ENCODE peak calls at places on chromosome 4, in eight cellular contexts. F is AG20443; V is GM04503; H is DND-41; I is hypothalamus; L is naive thymus-derived CD8-positive, alpha-beta T cell; Z is stimulated activated CD4-positive, alpha-beta T cell treated with anti-CD3 and anti-CD28 coated beads, Interleukin-15, amount 100 ng/mL, for 1 hour; K is glomerular endothelial cell. W is an unnamed sample.

GRCh38 chr4:169485791-169486742 is 126.3 kb downstream of the NEK1 start:
- DNase-seq in F (peak), V (peak), H (peak), I (no peak), L (peak), Z (no peak), K (peak), W (no peak)

GRCh38 chr4:146134761-146135160 is 40.8 kb upstream of the LSM6 start:
- DNase-seq in F (no peak), V (no peak), H (no peak), I (no peak), L (no peak), Z (no peak), K (no peak), W (no peak)

GRCh38 chr4:121199742-121200561 is 35.8 kb upstream of the TNIP3 start:
- DNase-seq in F (no peak), V (no peak), H (peak), I (no peak), L (no peak), Z (no peak), K (no peak), W (no peak)

GRCh38 chr4:106986486-106986885 is 49.6 kb downstream of the DKK2 start:
- DNase-seq in F (peak), V (peak), H (no peak), I (no peak), L (no peak), Z (no peak), K (no peak), W (peak)

GRCh38 chr4:183905081-183905592 is at the start of gene STOX2:
- DNase-seq in F (peak), V (no peak), H (no peak), I (peak), L (no peak), Z (no peak), K (no peak), W (no peak)

GRCh38 chr4:74770511-74770910 is 23.8 kb downstream of the BTC start:
- DNase-seq in F (no peak), V (no peak), H (no peak), I (no peak), L (no peak), Z (no peak), K (no peak), W (no peak)

GRCh38 chr4:183959349-183959748 is 54.2 kb downstream of the STOX2 start:
- DNase-seq in F (no peak), V (no peak), H (no peak), I (no peak), L (no peak), Z (no peak), K (no peak), W (no peak)

GRCh38 chr4:88533088-88533790 is 9.7 kb upstream of the PYURF start:
- DNase-seq in F (peak), V (no peak), H (no peak), I (no peak), L (no peak), Z (no peak), K (no peak), W (no peak)

GRCh38 chr4:185344743-185345538 is 50.8 kb downstream of the LRP2BP start:
- DNase-seq in F (no peak), V (no peak), H (no peak), I (no peak), L (no peak), Z (no peak), K (no peak), W (no peak)

GRCh38 chr4:74112399-74113090 is 13.6 kb upstream of the CXCL2 start:
- DNase-seq in F (no peak), V (no peak), H (no peak), I (no peak), L (no peak), Z (no peak), K (no peak), W (no peak)

GRCh38 chr4:185758807-185759206 is 53.2 kb downstream of the SORBS2 start:
- DNase-seq in F (no peak), V (no peak), H (no peak), I (no peak), L (no peak), Z (no peak), K (no peak), W (no peak)

GRCh38 chr4:7266525-7267292 is 74.4 kb downstream of the SORCS2 start:
- DNase-seq in F (peak), V (peak), H (no peak), I (no peak), L (no peak), Z (no peak), K (no peak), W (peak)

GRCh38 chr4:37827802-37828321 is 1.4 kb downstream of the PGM2 start:
- DNase-seq in F (no peak), V (no peak), H (no peak), I (no peak), L (no peak), Z (no peak), K (no peak), W (no peak)

GRCh38 chr4:176274441-176274840 is 5.4 kb upstream of the ASB5 start:
- DNase-seq in F (peak), V (peak), H (no peak), I (no peak), L (no peak), Z (no peak), K (no peak), W (no peak)

GRCh38 chr4:23921447-23921845 is 31.6 kb upstream of the PPARGC1A start:
- DNase-seq in F (no peak), V (no peak), H (no peak), I (no peak), L (no peak), Z (no peak), K (no peak), W (no peak)

GRCh38 chr4:147787204-147787603 is 55.3 kb downstream of the ARHGAP10 start:
- DNase-seq in F (peak), V (no peak), H (no peak), I (no peak), L (no peak), Z (no peak), K (no peak), W (no peak)

GRCh38 chr4:9933184-9933583 is 88.1 kb downstream of the SLC2A9 start:
- DNase-seq in F (no peak), V (no peak), H (no peak), I (no peak), L (no peak), Z (no peak), K (no peak), W (no peak)

GRCh38 chr4:6529021-6529420 is 46.0 kb upstream of the MAN2B2 start:
- DNase-seq in F (no peak), V (no peak), H (no peak), I (no peak), L (no peak), Z (no peak), K (no peak), W (no peak)

GRCh38 chr4:183960021-183960420 is 54.9 kb downstream of the STOX2 start:
- DNase-seq in F (peak), V (no peak), H (no peak), I (peak), L (no peak), Z (no peak), K (no peak), W (no peak)

GRCh38 chr4:17494258-17494657 is 17.6 kb downstream of the QDPR start:
- DNase-seq in F (peak), V (peak), H (no peak), I (no peak), L (no peak), Z (no peak), K (no peak), W (peak)

GRCh38 chr4:159023741-159024140 is 79.1 kb upstream of the RAPGEF2 start:
- DNase-seq in F (no peak), V (no peak), H (no peak), I (no peak), L (no peak), Z (no peak), K (no peak), W (no peak)

GRCh38 chr4:140943486-140943885 is 187.3 kb upstream of the TBC1D9 start:
- DNase-seq in F (peak), V (peak), H (no peak), I (no peak), L (no peak), Z (no peak), K (no peak), W (peak)

GRCh38 chr4:85127653-85128052 is 161.2 kb upstream of the WDFY3 start:
- DNase-seq in F (peak), V (no peak), H (peak), I (no peak), L (no peak), Z (no peak), K (no peak), W (no peak)

GRCh38 chr4:105670684-105671083 is 37.8 kb downstream of the INTS12 start:
- DNase-seq in F (no peak), V (no peak), H (no peak), I (no peak), L (no peak), Z (no peak), K (no peak), W (no peak)

GRCh38 chr4:101885574-101885973 is 95.0 kb downstream of the BANK1 start:
- DNase-seq in F (no peak), V (no peak), H (no peak), I (no peak), L (no peak), Z (no peak), K (no peak), W (no peak)

GRCh38 chr4:138555584-138555983 is 313.4 kb upstream of the SLC7A11 start:
- DNase-seq in F (no peak), V (no peak), H (no peak), I (no peak), L (no peak), Z (no peak), K (no peak), W (no peak)

GRCh38 chr4:112520598-112521122 is 4.7 kb upstream of the NEUROG2 start:
- DNase-seq in F (no peak), V (no peak), H (no peak), I (no peak), L (no peak), Z (no peak), K (no peak), W (no peak)

GRCh38 chr4:123365412-123365811 is 31.2 kb upstream of the SPRY1 start:
- DNase-seq in F (no peak), V (no peak), H (no peak), I (no peak), L (no peak), Z (no peak), K (no peak), W (no peak)

GRCh38 chr4:18106620-18107019 is 85.1 kb upstream of the LCORL start:
- DNase-seq in F (no peak), V (no peak), H (no peak), I (no peak), L (no peak), Z (no peak), K (no peak), W (no peak)

GRCh38 chr4:1743551-1743950 is 22.2 kb downstream of the TACC3 start:
- DNase-seq in F (no peak), V (no peak), H (no peak), I (no peak), L (no peak), Z (no peak), K (no peak), W (no peak)

GRCh38 chr4:169243808-169244207 is 26.9 kb downstream of the SH3RF1 start:
- DNase-seq in F (peak), V (peak), H (no peak), I (no peak), L (no peak), Z (no peak), K (no peak), W (peak)

GRCh38 chr4:126697748-126698147 is 935.0 kb upstream of the INTU start:
- DNase-seq in F (peak), V (peak), H (no peak), I (no peak), L (no peak), Z (no peak), K (peak), W (peak)

GRCh38 chr4:183326853-183327252 is 4.6 kb upstream of the CLDN24 start:
- DNase-seq in F (no peak), V (no peak), H (no peak), I (no peak), L (no peak), Z (no peak), K (no peak), W (no peak)

GRCh38 chr4:16897991-16898827 is at the start of gene LDB2:
- DNase-seq in F (peak), V (peak), H (no peak), I (peak), L (no peak), Z (no peak), K (no peak), W (peak)

GRCh38 chr4:68466185-68466584 is 18.9 kb downstream of the TMPRSS11E start:
- DNase-seq in F (peak), V (peak), H (no peak), I (no peak), L (no peak), Z (no peak), K (peak), W (peak)

GRCh38 chr4:163680390-163681098 is 186.1 kb downstream of the TMA16 start:
- DNase-seq in F (no peak), V (no peak), H (no peak), I (no peak), L (no peak), Z (no peak), K (no peak), W (no peak)

GRCh38 chr4:108336076-108336475 is 167.3 kb upstream of the LEF1 start:
- DNase-seq in F (no peak), V (peak), H (no peak), I (no peak), L (no peak), Z (no peak), K (no peak), W (no peak)

GRCh38 chr4:10102981-10103330 is 13.6 kb downstream of the WDR1 start:
- DNase-seq in F (no peak), V (no peak), H (no peak), I (no peak), L (no peak), Z (no peak), K (no peak), W (no peak)

GRCh38 chr4:183026701-183027100 is 72.4 kb upstream of the WWC2 start:
- DNase-seq in F (no peak), V (no peak), H (no peak), I (no peak), L (no peak), Z (no peak), K (no peak), W (no peak)

GRCh38 chr4:90025248-90025647 is 101.9 kb upstream of the CCSER1 start:
- DNase-seq in F (no peak), V (no peak), H (no peak), I (no peak), L (no peak), Z (no peak), K (no peak), W (no peak)

W was measured in AG04449.